ENCODE peak calls at places on chromosomes 5 and 9, in six cellular contexts. One of them, this sample, is unnamed.
A peak's percentile ranks its signal among the peaks of the same experiment; 100 is the strongest.

GRCh38 chr9:89923961-89924504 is 319.2 kb downstream of the GADD45G start:
- DNase-seq in Karpas-422: no peak
- DNase-seq in mammary epithelial cell: no peak
- DNase-seq in hepatocyte: peak; percentile 42
- DNase-seq in PC-3: peak; percentile 3
- DNase-seq in GM23248: no peak
- DNase-seq in this sample: peak; percentile 3

GRCh38 chr9:128911529-128912035 is 9.2 kb upstream of the PHYHD1 start:
- DNase-seq in mammary epithelial cell: no peak
- DNase-seq in PC-3: peak; percentile 81
- DNase-seq in Karpas-422: no peak
- DNase-seq in hepatocyte: no peak
- DNase-seq in GM23248: peak; percentile 65
- DNase-seq in this sample: no peak

GRCh38 chr5:27473300-27474053 is 435.1 kb upstream of the CDH9 start:
- DNase-seq in Karpas-422: no peak
- DNase-seq in GM23248: peak; percentile 29
- DNase-seq in PC-3: no peak
- DNase-seq in mammary epithelial cell: no peak
- DNase-seq in hepatocyte: no peak
- DNase-seq in this sample: no peak

GRCh38 chr5:39148983-39149534 is 70.3 kb downstream of the FYB1 start:
- DNase-seq in hepatocyte: no peak
- DNase-seq in GM23248: peak; percentile 47
- DNase-seq in mammary epithelial cell: no peak
- DNase-seq in Karpas-422: peak; percentile 63
- DNase-seq in PC-3: peak; percentile 74
- DNase-seq in this sample: no peak

GRCh38 chr5:174176511-174176910 is 131.0 kb downstream of the NSG2 start:
- DNase-seq in mammary epithelial cell: no peak
- DNase-seq in GM23248: no peak
- DNase-seq in PC-3: no peak
- DNase-seq in hepatocyte: no peak
- DNase-seq in Karpas-422: no peak
- DNase-seq in this sample: no peak

GRCh38 chr9:22374021-22374420 is 72.6 kb upstream of the DMRTA1 start:
- DNase-seq in Karpas-422: no peak
- DNase-seq in mammary epithelial cell: no peak
- DNase-seq in PC-3: no peak
- DNase-seq in GM23248: no peak
- DNase-seq in hepatocyte: no peak
- DNase-seq in this sample: no peak

GRCh38 chr5:122882836-122883235 is 37.4 kb downstream of the SNX24 start:
- DNase-seq in hepatocyte: no peak
- DNase-seq in Karpas-422: no peak
- DNase-seq in PC-3: peak; percentile 32
- DNase-seq in mammary epithelial cell: peak; percentile 55
- DNase-seq in GM23248: peak; percentile 75
- DNase-seq in this sample: no peak

GRCh38 chr5:137466888-137467287 is 32.2 kb downstream of the SPOCK1 start:
- DNase-seq in mammary epithelial cell: no peak
- DNase-seq in Karpas-422: no peak
- DNase-seq in GM23248: peak; percentile 70
- DNase-seq in PC-3: no peak
- DNase-seq in hepatocyte: no peak
- DNase-seq in this sample: no peak

GRCh38 chr5:123874600-123875201 is 362.7 kb downstream of the CSNK1G3 start:
- DNase-seq in hepatocyte: no peak
- DNase-seq in mammary epithelial cell: no peak
- DNase-seq in GM23248: peak; percentile 6
- DNase-seq in Karpas-422: no peak
- DNase-seq in PC-3: no peak
- DNase-seq in this sample: no peak

GRCh38 chr5:43348207-43348606 is 35.0 kb upstream of the HMGCS1 start:
- DNase-seq in GM23248: no peak
- DNase-seq in mammary epithelial cell: no peak
- DNase-seq in PC-3: no peak
- DNase-seq in Karpas-422: no peak
- DNase-seq in hepatocyte: peak; percentile 58
- DNase-seq in this sample: no peak

GRCh38 chr5:36647046-36647445 is 40.6 kb downstream of the SLC1A3 start:
- DNase-seq in GM23248: no peak
- DNase-seq in PC-3: no peak
- DNase-seq in Karpas-422: no peak
- DNase-seq in hepatocyte: no peak
- DNase-seq in mammary epithelial cell: no peak
- DNase-seq in this sample: no peak
- H3K4me2 ChIP-seq in GM23248: no peak overlapping the region
- H3K4me2 ChIP-seq in PC-3: no peak overlapping the region
- H3K4me2 ChIP-seq in Karpas-422: no peak overlapping the region
- H3K4me2 ChIP-seq in hepatocyte: no peak overlapping the region
- H3K4me2 ChIP-seq in mammary epithelial cell: no peak overlapping the region
- H3K4me2 ChIP-seq in this sample: no peak overlapping the region

DNA sequence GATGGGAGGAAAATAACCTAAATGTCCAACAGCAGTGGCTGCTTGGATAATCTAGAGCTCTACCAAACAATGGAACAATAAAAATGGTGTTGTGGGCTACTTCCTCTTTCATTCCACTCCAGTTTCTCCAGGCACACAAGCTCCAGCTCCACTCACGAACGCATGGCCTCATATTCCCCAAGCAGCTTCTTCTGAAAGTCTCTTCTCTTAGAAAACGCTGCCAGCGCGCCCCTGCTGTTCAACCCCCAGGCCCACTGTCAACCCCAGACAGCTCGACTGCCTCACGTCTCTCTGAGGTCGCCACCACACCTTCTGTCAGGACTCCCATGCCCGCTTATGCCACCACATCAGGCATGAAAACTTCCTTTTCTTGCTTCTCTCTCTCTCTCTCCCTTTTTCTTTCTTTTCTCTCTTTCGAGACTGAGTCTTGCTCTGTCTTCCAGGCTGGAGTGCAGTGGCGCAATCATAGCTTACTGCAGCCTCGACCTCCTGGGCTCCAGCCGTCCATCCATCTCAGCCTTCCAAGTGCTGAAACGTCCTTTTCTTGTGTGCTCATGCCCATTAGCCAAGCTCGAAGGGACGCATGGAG is 16.2 kb downstream of the OR2V2 start:
- DNase-seq in hepatocyte: no peak
- DNase-seq in GM23248: no peak
- DNase-seq in PC-3: no peak
- DNase-seq in Karpas-422: no peak
- DNase-seq in mammary epithelial cell: no peak
- DNase-seq in this sample: peak; percentile 61
- H3K4me2 ChIP-seq in hepatocyte: no peak overlapping the region
- H3K4me2 ChIP-seq in GM23248: no peak overlapping the region
- H3K4me2 ChIP-seq in PC-3: no peak overlapping the region
- H3K4me2 ChIP-seq in Karpas-422: no peak overlapping the region
- H3K4me2 ChIP-seq in mammary epithelial cell: no peak overlapping the region
- H3K4me2 ChIP-seq in this sample: peak overlapping the region; percentile 59

GRCh38 chr9:118595719-118596305 is 773.4 kb downstream of the BRINP1 start:
- DNase-seq in mammary epithelial cell: peak; percentile 60
- DNase-seq in hepatocyte: peak; percentile 68
- DNase-seq in PC-3: peak; percentile 2
- DNase-seq in Karpas-422: peak; percentile 48
- DNase-seq in GM23248: peak; percentile 76
- DNase-seq in this sample: peak; percentile 5

GRCh38 chr9:118594428-118594827 is 774.8 kb downstream of the BRINP1 start:
- DNase-seq in hepatocyte: no peak
- DNase-seq in Karpas-422: no peak
- DNase-seq in PC-3: no peak
- DNase-seq in GM23248: no peak
- DNase-seq in mammary epithelial cell: no peak
- DNase-seq in this sample: no peak

DNA sequence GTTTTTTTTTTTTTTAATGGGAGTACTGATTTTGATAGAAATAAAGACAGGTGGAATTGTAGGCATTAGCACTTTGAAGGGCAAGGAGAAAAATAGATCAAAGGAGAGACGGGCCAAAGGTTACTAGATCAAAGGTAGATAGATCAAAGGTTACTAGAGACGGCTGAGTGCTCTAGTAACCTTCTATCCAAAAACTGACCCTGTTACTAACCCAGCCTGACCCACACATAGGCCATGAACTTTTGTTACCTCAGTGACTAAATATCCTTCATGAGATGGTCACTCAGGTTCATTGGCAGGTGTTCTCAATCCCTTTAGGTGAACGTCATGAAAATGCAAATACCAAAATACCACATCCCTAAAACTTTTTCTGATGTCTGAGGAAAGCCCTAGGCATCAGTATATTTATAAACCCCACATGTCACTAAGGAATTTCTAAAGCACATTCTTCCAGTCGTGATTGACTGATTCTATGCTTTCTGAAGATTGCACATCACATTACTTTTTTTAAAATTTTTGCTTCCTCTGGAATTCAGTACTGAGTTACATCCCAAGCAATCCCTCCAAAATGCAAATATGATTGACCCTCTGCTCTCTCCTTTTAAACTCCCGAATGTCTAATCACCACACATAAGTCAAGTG is 772.7 kb downstream of the BRINP1 start:
- DNase-seq in GM23248: no peak
- DNase-seq in mammary epithelial cell: no peak
- DNase-seq in hepatocyte: no peak
- DNase-seq in PC-3: no peak
- DNase-seq in Karpas-422: no peak
- DNase-seq in this sample: no peak
- H3K4me2 ChIP-seq in GM23248: no peak overlapping the region
- H3K4me2 ChIP-seq in mammary epithelial cell: no peak overlapping the region
- H3K4me2 ChIP-seq in hepatocyte: no peak overlapping the region
- H3K4me2 ChIP-seq in PC-3: no peak overlapping the region
- H3K4me2 ChIP-seq in Karpas-422: no peak overlapping the region
- H3K4me2 ChIP-seq in this sample: no peak overlapping the region

GRCh38 chr5:17373406-17374110 is 124.5 kb upstream of the TAF11L2 start:
- DNase-seq in mammary epithelial cell: no peak
- DNase-seq in GM23248: peak; percentile 19
- DNase-seq in hepatocyte: no peak
- DNase-seq in PC-3: no peak
- DNase-seq in Karpas-422: peak; percentile 69
- DNase-seq in this sample: peak; percentile 14

GRCh38 chr5:17378346-17378984 is 119.6 kb upstream of the TAF11L2 start:
- DNase-seq in PC-3: peak; percentile 49
- DNase-seq in hepatocyte: peak; percentile 33
- DNase-seq in mammary epithelial cell: no peak
- DNase-seq in Karpas-422: no peak
- DNase-seq in GM23248: peak; percentile 45
- DNase-seq in this sample: no peak

GRCh38 chr5:17379188-17379951 is 118.7 kb upstream of the TAF11L2 start:
- DNase-seq in mammary epithelial cell: peak; percentile 45
- DNase-seq in hepatocyte: no peak
- DNase-seq in PC-3: peak; percentile 76
- DNase-seq in Karpas-422: no peak
- DNase-seq in GM23248: peak; percentile 12
- DNase-seq in this sample: no peak

GRCh38 chr5:17374157-17374556 is 123.9 kb upstream of the TAF11L2 start:
- DNase-seq in hepatocyte: no peak
- DNase-seq in GM23248: peak; percentile 72
- DNase-seq in PC-3: peak; percentile 96
- DNase-seq in Karpas-422: peak; percentile 48
- DNase-seq in mammary epithelial cell: no peak
- DNase-seq in this sample: no peak

DNA sequence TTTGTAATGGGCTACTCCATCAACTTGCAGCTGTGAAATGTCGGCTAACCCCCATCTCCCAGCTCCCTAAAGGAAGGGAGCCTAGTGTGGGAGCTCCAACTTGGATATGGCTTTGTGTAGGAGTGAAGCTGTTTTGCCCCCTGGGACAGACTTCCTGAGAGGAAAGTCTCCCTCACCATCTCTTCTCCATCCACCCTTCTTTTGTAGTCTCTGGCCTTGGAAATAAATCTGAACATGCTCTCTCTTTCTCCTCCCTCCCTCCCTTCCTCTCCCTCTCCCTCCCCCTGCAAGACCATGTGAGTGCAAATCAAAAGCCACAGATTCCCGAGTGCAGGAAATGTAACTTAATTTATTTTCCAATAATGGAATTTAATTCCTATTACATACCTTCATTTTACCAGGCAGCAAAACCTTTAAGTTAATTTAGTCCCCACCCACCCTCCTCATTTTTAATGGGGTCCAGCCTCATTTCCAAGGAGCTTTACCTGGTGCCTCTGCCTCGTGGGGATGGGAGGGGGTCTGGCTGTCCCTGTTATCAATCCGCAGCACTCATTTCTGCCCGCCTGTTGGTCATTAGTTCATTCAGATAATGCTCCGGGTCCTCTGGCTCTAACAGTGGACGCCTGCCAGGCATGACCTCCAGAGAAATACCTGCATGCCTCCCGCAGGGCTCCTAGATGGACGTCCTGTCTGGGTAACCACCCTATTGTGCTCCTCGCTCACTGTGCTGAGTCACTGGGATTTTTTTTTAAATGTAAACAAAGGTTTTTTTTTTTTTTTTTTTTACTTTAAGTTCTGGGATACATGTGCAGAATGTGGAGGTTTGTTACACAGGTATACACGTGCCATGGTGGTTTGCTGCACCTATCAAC is 122.8 kb upstream of the TAF11L2 start:
- DNase-seq in mammary epithelial cell: peak; percentile 72
- DNase-seq in PC-3: peak; percentile 94
- DNase-seq in hepatocyte: peak; percentile 66
- DNase-seq in Karpas-422: no peak
- DNase-seq in GM23248: peak; percentile 26
- DNase-seq in this sample: no peak
- H3K4me2 ChIP-seq in mammary epithelial cell: peak overlapping the region; percentile 52
- H3K4me2 ChIP-seq in PC-3: peak overlapping the region; percentile 72
- H3K4me2 ChIP-seq in hepatocyte: peak overlapping the region; percentile 50
- H3K4me2 ChIP-seq in Karpas-422: peak overlapping the region; percentile 72
- H3K4me2 ChIP-seq in GM23248: no peak overlapping the region
- H3K4me2 ChIP-seq in this sample: no peak overlapping the region

DNA sequence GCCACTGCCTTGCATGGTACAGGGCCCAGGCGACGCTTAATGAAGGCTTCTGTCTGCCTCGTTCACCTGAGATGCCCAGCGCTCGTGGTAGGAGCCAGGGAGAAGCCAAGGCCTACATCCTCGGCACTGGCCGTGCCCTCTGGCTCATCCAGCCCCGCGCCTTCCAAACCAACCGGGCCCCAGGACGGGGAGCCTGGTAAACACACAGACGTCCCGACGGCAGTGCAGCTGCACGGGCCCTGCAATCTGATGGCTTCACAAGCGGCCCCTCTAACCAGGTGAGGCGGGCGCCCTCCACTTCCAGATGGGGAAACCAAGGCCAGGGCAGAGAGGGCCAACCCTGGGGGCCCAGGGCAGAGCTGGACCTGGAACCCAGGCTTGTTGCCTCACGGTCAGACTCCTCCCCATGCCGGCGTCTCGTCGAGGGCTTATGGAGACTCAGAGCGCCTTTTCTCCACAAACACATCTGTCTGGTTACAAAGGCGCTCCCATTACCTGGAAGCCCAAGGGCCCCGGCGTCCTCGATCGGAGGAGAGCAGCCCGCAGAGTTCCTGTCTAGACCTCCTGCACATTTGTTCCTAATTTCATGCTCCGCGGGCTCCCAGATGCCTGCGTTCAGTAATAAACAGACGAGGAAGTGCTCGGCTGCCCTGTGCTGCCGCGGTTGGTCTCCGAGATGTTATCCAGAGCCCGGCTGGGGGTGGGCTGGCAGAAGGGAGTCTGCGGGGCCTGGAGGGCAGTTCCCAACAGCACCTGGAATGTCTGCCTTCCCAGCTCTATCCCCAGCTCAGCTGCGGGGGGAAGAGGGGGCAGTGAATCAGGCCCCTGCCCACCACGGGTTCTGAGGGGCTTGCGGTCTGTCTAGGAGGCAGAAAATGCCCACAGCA is 23.5 kb downstream of the FAM163B start:
- DNase-seq in GM23248: no peak
- DNase-seq in mammary epithelial cell: no peak
- DNase-seq in PC-3: no peak
- DNase-seq in hepatocyte: no peak
- DNase-seq in Karpas-422: no peak
- DNase-seq in this sample: peak; percentile 65
- H3K4me2 ChIP-seq in GM23248: no peak overlapping the region
- H3K4me2 ChIP-seq in mammary epithelial cell: no peak overlapping the region
- H3K4me2 ChIP-seq in PC-3: peak overlapping the region; percentile 13
- H3K4me2 ChIP-seq in hepatocyte: peak overlapping the region; percentile 72
- H3K4me2 ChIP-seq in Karpas-422: no peak overlapping the region
- H3K4me2 ChIP-seq in this sample: peak overlapping the region; percentile 73

GRCh38 chr9:123922911-123923310 is 7.0 kb downstream of the DENND1A start:
- DNase-seq in hepatocyte: no peak
- DNase-seq in PC-3: no peak
- DNase-seq in mammary epithelial cell: no peak
- DNase-seq in GM23248: no peak
- DNase-seq in Karpas-422: peak; percentile 20
- DNase-seq in this sample: no peak
- H3K4me2 ChIP-seq in hepatocyte: peak overlapping the region; percentile 5
- H3K4me2 ChIP-seq in PC-3: no peak overlapping the region
- H3K4me2 ChIP-seq in mammary epithelial cell: no peak overlapping the region
- H3K4me2 ChIP-seq in GM23248: no peak overlapping the region
- H3K4me2 ChIP-seq in Karpas-422: no peak overlapping the region
- H3K4me2 ChIP-seq in this sample: no peak overlapping the region

This sample was measured in OCI-LY7.